ENCODE peak calls at places on chromosome 16, in five cellular contexts. Q is OCI-LY7, N is hepatocyte, K is neural progenitor cell, C is SK-N-SH. O is an unnamed sample. For H3K4me1, the result is how much of the 10 kb centered on the place peaks cover.

GRCh38 chr16:57187508-57187854 is 1.4 kb downstream of the RSPRY1 start:
- DNase-seq in K (no peak), Q (peak), N (peak), C (no peak), O (no peak)

GRCh38 chr16:75742424-75743047 is 16.2 kb upstream of the CPHXL start:
- DNase-seq in N (no peak), C (no peak), Q (peak), K (peak), O (no peak)

GRCh38 chr16:30786115-30786935 is 680 bp downstream of the ZNF629 start:
- DNase-seq in N (peak), Q (no peak), K (peak), C (peak), O (peak)

GRCh38 chr16:50038756-50039529 is 13.9 kb downstream of the CNEP1R1 start:
- DNase-seq in N (peak), C (no peak), Q (peak), K (no peak), O (peak)

GRCh38 chr16:23694707-23695373 is 16.2 kb downstream of the PLK1 start:
- DNase-seq in K (peak), C (peak), Q (peak), N (peak), O (peak)

GRCh38 chr16:21994856-21995465 is 6.0 kb downstream of the PDZD9 start:
- DNase-seq in Q (no peak), C (no peak), K (no peak), N (no peak), O (no peak)

GRCh38 chr16:29784901-29785500 is 5.5 kb upstream of the KIF22 start:
- DNase-seq in N (peak), K (peak), C (no peak), Q (peak), O (peak)

GRCh38 chr16:27400751-27401620 is 988 bp upstream of the IL21R start:
- DNase-seq in C (no peak), N (no peak), K (no peak), Q (no peak), O (peak)

GRCh38 chr16:67264277-67264676 is 15.1 kb upstream of the PLEKHG4 start:
- DNase-seq in N (no peak), Q (no peak), K (peak), C (no peak), O (no peak)

GRCh38 chr16:20084624-20085226 is 11.0 kb upstream of the GPR139 start:
- DNase-seq in C (no peak), K (no peak), Q (no peak), N (peak), O (no peak)

GRCh38 chr16:50273888-50274770 is 7.8 kb downstream of the ADCY7 start:
- DNase-seq in N (no peak), Q (peak), C (no peak), K (no peak), O (no peak)

GRCh38 chr16:70681382-70682238 is 4.2 kb downstream of the MTSS2 start:
- DNase-seq in K (no peak), C (peak), Q (no peak), N (no peak), O (no peak)
- H3K4me2 ChIP-seq in K (no peak), C (peak), Q (no peak), N (peak), O (no peak)

DNA sequence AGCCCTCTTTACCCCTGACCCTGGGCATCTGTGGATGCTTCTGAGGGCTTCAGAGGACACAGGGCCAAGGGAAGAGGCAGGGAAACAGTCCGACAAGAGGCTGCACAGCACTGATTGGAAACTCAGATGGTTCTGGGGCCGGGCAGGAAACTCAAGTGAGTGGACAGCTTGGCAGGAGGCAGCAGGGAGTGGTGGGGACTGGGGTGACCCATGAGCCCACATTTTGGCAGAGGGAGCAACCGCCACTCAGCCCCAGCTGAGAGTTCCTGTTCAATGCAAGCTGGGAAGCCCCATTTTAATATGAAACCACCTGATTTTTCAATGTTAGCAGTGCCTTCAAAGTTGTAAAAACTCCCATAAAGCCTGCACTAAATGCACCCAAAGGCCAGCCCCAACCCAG is 1.5 kb upstream of the VASN start:
- DNase-seq in C (no peak), N (no peak), K (no peak), Q (no peak), O (no peak)
- H3K4me1 ChIP-seq in C (half or more), N (under half), K (under half), Q (under half), O (under half)

DNA sequence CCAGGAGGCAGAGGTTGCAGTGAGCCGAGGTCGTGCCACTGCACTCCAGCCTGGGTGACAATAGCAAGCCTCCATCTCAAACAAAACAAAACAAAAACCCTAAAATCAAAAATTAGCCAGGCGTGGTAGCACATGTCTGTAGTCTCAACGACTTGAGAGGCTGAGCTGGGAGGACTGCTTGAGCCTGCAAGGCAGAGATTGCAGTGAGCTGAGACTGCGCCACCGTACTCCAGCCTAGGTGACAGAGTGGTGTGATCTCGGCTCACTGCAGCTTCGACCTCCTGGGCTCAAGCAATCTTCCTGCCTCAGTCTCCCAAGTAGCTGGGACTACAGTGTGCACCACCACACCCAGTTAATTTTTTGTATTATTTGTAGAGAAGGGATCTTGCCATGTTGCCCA is 87.6 kb downstream of the MYH11 start:
- DNase-seq in N (no peak), C (no peak), K (no peak), Q (no peak), O (no peak)
- TF ChIP-seq EZH2phosphoT487 in N (no peak), C (no peak), K (no peak), Q (no peak), O (no peak)

DNA sequence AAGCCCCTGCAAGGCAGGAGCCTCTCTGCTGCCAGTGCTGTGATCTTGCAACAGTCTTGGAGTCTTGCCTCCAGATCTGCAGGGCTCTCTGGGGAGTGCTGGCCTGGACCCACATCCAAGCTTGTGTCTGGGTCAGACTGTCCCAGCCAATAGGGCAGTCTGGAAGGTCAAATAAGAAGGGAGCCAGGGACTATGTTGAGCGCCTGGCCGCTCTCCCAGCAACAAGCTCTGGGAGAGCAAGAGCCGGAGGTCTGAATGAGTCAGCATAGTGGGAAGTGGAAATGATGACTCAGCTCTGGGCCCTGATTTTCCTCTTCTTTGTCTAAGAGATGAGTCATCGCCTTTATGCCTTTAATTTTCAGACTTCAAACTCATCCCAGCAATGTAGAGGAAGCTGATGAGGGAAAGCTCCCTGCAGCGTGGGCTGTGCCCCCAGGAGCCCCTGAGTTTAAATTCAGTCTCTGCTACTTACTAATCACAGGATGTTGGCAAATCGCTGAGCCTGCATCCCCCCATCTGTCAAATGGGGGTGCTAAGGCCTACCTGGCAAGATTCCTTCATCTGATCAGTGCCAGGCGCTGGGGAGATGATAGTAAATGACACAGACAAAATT is 43.6 kb upstream of the HAPSTR1 start:
- DNase-seq in K (peak), Q (no peak), C (no peak), N (peak), O (peak)
- H3K4me2 ChIP-seq in K (no peak), Q (no peak), C (peak), N (no peak), O (peak)